ENCODE peak calls at places on chromosomes 7 and 10, in six cellular contexts. One of them, this sample, is unnamed.

GRCh38 chr10:2928219-2928840 is 139.0 kb upstream of the PFKP start:
- DNase-seq in ecto neural progenitor cell: peak
- DNase-seq in progenitor cell of endocrine pancreas: peak
- DNase-seq in left ventricle myocardium superior: peak
- DNase-seq in T-helper 9 cell: peak
- DNase-seq in NCI-H446: peak
- DNase-seq in this sample: peak

GRCh38 chr7:138917771-138918170 is 63.4 kb downstream of the KIAA1549 start:
- DNase-seq in ecto neural progenitor cell: no peak
- DNase-seq in progenitor cell of endocrine pancreas: no peak
- DNase-seq in left ventricle myocardium superior: no peak
- DNase-seq in T-helper 9 cell: no peak
- DNase-seq in NCI-H446: no peak
- DNase-seq in this sample: no peak

GRCh38 chr7:727104-727805 is at the start of gene PRKAR1B:
- DNase-seq in ecto neural progenitor cell: peak
- DNase-seq in progenitor cell of endocrine pancreas: no peak
- DNase-seq in left ventricle myocardium superior: peak
- DNase-seq in T-helper 9 cell: no peak
- DNase-seq in NCI-H446: no peak
- DNase-seq in this sample: no peak

GRCh38 chr10:28926932-28927331 is 249.6 kb downstream of the BAMBI start:
- DNase-seq in ecto neural progenitor cell: no peak
- DNase-seq in progenitor cell of endocrine pancreas: no peak
- DNase-seq in left ventricle myocardium superior: no peak
- DNase-seq in T-helper 9 cell: no peak
- DNase-seq in NCI-H446: no peak
- DNase-seq in this sample: no peak

GRCh38 chr10:84314269-84314668 is 14.1 kb upstream of the CCSER2 start:
- DNase-seq in ecto neural progenitor cell: no peak
- DNase-seq in progenitor cell of endocrine pancreas: no peak
- DNase-seq in left ventricle myocardium superior: no peak
- DNase-seq in T-helper 9 cell: no peak
- DNase-seq in NCI-H446: no peak
- DNase-seq in this sample: no peak

GRCh38 chr7:50339990-50340500 is 35.5 kb downstream of the IKZF1 start:
- DNase-seq in ecto neural progenitor cell: no peak
- DNase-seq in progenitor cell of endocrine pancreas: no peak
- DNase-seq in left ventricle myocardium superior: no peak
- DNase-seq in T-helper 9 cell: no peak
- DNase-seq in NCI-H446: no peak
- DNase-seq in this sample: no peak

GRCh38 chr7:138400400-138400886 is 59.6 kb upstream of the TRIM24 start:
- DNase-seq in ecto neural progenitor cell: no peak
- DNase-seq in progenitor cell of endocrine pancreas: no peak
- DNase-seq in left ventricle myocardium superior: no peak
- DNase-seq in T-helper 9 cell: no peak
- DNase-seq in NCI-H446: no peak
- DNase-seq in this sample: no peak

GRCh38 chr7:94179466-94179865 is 175.3 kb upstream of the BET1 start:
- DNase-seq in ecto neural progenitor cell: no peak
- DNase-seq in progenitor cell of endocrine pancreas: no peak
- DNase-seq in left ventricle myocardium superior: no peak
- DNase-seq in T-helper 9 cell: no peak
- DNase-seq in NCI-H446: no peak
- DNase-seq in this sample: no peak

GRCh38 chr7:106793015-106793651 is 71.9 kb upstream of the PIK3CG start:
- DNase-seq in ecto neural progenitor cell: no peak
- DNase-seq in progenitor cell of endocrine pancreas: no peak
- DNase-seq in left ventricle myocardium superior: no peak
- DNase-seq in T-helper 9 cell: peak
- DNase-seq in NCI-H446: peak
- DNase-seq in this sample: no peak

GRCh38 chr10:124955243-124955642 is 13.3 kb downstream of the ZRANB1 start:
- DNase-seq in ecto neural progenitor cell: no peak
- DNase-seq in progenitor cell of endocrine pancreas: no peak
- DNase-seq in left ventricle myocardium superior: no peak
- DNase-seq in T-helper 9 cell: no peak
- DNase-seq in NCI-H446: no peak
- DNase-seq in this sample: no peak

GRCh38 chr10:93475871-93476270 is 6.3 kb downstream of the MYOF start:
- DNase-seq in ecto neural progenitor cell: no peak
- DNase-seq in progenitor cell of endocrine pancreas: no peak
- DNase-seq in left ventricle myocardium superior: no peak
- DNase-seq in T-helper 9 cell: no peak
- DNase-seq in NCI-H446: no peak
- DNase-seq in this sample: no peak

GRCh38 chr10:111113961-111114830 is 37.4 kb downstream of the ADRA2A start:
- DNase-seq in ecto neural progenitor cell: no peak
- DNase-seq in progenitor cell of endocrine pancreas: no peak
- DNase-seq in left ventricle myocardium superior: no peak
- DNase-seq in T-helper 9 cell: no peak
- DNase-seq in NCI-H446: no peak
- DNase-seq in this sample: no peak

GRCh38 chr10:87558333-87558732 is 53.6 kb downstream of the MINPP1 start:
- DNase-seq in ecto neural progenitor cell: no peak
- DNase-seq in progenitor cell of endocrine pancreas: no peak
- DNase-seq in left ventricle myocardium superior: no peak
- DNase-seq in T-helper 9 cell: no peak
- DNase-seq in NCI-H446: no peak
- DNase-seq in this sample: no peak

GRCh38 chr7:91397612-91398011 is 133.4 kb downstream of the FZD1 start:
- DNase-seq in ecto neural progenitor cell: no peak
- DNase-seq in progenitor cell of endocrine pancreas: no peak
- DNase-seq in left ventricle myocardium superior: no peak
- DNase-seq in T-helper 9 cell: no peak
- DNase-seq in NCI-H446: no peak
- DNase-seq in this sample: no peak

GRCh38 chr7:44156453-44157010 is 15.4 kb upstream of the MYL7 start:
- DNase-seq in ecto neural progenitor cell: no peak
- DNase-seq in progenitor cell of endocrine pancreas: no peak
- DNase-seq in left ventricle myocardium superior: no peak
- DNase-seq in T-helper 9 cell: no peak
- DNase-seq in NCI-H446: no peak
- DNase-seq in this sample: no peak

This sample was measured in Right ventricle myocardium superior.